ENCODE peak calls at places on chromosomes 13 and 19, in nine cellular contexts. P is heart right ventricle, V is bronchial epithelial cell, S is tibial nerve, U is cardiac fibroblast, L is pancreas, T is AG10803, K is type B pancreatic cell, A is hepatocyte. B is an unnamed sample.

GRCh38 chr13:49464621-49465325 is 20.7 kb downstream of the SETDB2 start:
- DNase-seq in P (no peak), V (no peak), S (no peak), U (peak), L (no peak), T (no peak), K (no peak), A (no peak), B (no peak)

GRCh38 chr13:94173312-94173854 is 306.1 kb downstream of the DCT start:
- DNase-seq in P (no peak), V (no peak), S (no peak), U (no peak), L (no peak), T (peak), K (no peak), A (no peak), B (no peak)

GRCh38 chr13:30872685-30873443 is 33.2 kb upstream of the MEDAG start:
- DNase-seq in P (peak), V (no peak), S (no peak), U (peak), L (no peak), T (peak), K (no peak), A (peak), B (no peak)

GRCh38 chr19:7636691-7637373 is at the start of gene STXBP2:
- DNase-seq in P (peak), V (peak), S (no peak), U (peak), L (peak), T (no peak), K (peak), A (peak), B (peak)

GRCh38 chr13:73058432-73058740 is 419 bp upstream of the KLF5 start:
- DNase-seq in P (no peak), V (no peak), S (no peak), U (no peak), L (no peak), T (no peak), K (no peak), A (no peak), B (no peak)

GRCh38 chr19:13396256-13397080 is 109.8 kb downstream of the CACNA1A start:
- DNase-seq in P (peak), V (peak), S (no peak), U (peak), L (no peak), T (peak), K (no peak), A (peak), B (peak)

GRCh38 chr19:29507081-29507860 is 18.5 kb upstream of the VSTM2B start:
- DNase-seq in P (no peak), V (no peak), S (no peak), U (no peak), L (peak), T (no peak), K (no peak), A (no peak), B (no peak)

GRCh38 chr13:37647038-37647650 is 48.6 kb upstream of the POSTN start:
- DNase-seq in P (no peak), V (no peak), S (no peak), U (peak), L (no peak), T (no peak), K (no peak), A (no peak), B (no peak)

GRCh38 chr13:94660695-94661324 is 51.5 kb downstream of the SOX21 start:
- DNase-seq in P (no peak), V (peak), S (no peak), U (peak), L (no peak), T (peak), K (no peak), A (no peak), B (no peak)

DNA sequence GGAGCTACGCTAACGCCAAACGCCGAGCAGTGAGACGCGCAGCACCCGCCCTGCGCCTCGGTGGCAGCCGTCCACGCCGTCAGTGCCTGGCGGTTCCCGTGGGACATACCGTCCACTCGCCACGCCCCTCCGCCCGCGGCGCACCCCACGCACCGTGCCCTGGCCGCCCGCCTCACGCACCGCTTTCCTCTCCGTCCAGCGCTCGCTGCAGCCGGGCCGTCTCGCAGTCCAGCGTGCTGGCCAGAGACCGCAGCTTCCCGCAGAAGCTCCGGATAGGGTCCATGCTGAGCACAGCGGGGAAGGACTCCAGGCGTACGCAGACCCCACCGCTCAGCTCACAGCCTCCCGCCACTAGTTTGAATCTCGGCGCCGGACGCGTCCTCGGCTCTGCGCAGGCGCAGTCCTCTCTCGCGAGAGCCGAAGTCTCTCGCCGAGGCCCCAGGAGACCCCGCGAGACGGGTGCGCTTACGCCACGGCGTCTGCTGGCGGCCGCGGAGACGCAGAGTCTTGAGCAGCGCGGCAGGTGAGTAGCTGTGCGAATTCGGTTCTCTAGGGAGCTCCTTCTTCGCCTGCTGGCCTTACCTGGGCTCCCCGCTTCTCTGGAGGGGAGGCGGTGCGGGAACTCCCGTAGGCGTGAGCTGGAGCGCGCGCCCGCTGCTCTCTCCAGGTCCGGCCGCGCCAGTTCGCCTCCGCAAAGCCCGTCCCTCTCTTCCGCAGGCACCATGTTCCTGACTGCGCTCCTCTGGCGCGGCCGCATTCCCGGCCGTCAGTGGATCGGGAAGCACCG is at the start of the genes MRPL57 and SKA3:
- DNase-seq in P (peak), V (peak), S (peak), U (peak), L (peak), T (peak), K (peak), A (peak), B (peak)
- TF ChIP-seq CTCF in P (no peak), V (no peak), S (peak), U (peak), L (no peak), T (peak), K (peak), A (no peak), B (no peak)

GRCh38 chr19:19212866-19213265 is 1.1 kb downstream of the NCAN start:
- DNase-seq in P (no peak), V (no peak), S (no peak), U (no peak), L (no peak), T (no peak), K (no peak), A (no peak), B (no peak)
- TF ChIP-seq CTCF in P (no peak), V (no peak), S (no peak), U (no peak), L (no peak), T (no peak), K (no peak), A (no peak), B (no peak)

GRCh38 chr13:112711528-112712265 is 21.9 kb downstream of the ATP11A start:
- DNase-seq in P (peak), V (peak), S (peak), U (peak), L (no peak), T (peak), K (no peak), A (peak), B (peak)
- TF ChIP-seq CTCF in P (no peak), V (peak), S (no peak), U (no peak), L (no peak), T (peak), K (peak), A (peak), B (no peak)

DNA sequence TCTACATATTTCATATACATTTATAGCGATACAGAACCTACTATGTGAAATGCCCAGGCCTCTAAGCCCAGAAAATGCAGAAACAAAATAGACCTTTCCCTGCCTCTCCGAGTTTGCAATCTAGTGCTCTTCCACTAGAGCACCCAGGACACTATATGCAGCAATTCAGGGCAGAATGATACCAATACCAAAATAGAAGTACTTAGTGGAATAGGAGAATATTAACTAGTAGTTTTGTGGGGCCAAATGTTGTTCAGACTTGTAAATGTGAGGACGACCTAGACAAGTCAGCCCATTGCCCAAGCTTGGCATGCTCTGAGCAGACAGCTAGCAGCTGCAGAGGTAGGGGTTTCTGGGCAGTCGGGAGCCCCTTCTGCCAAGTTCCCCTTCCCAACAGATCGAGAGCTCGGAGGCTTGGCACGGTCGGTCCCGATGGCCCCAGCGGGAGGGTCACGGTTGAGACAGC is 35.8 kb upstream of the FLT1 start:
- DNase-seq in P (no peak), V (no peak), S (no peak), U (peak), L (peak), T (peak), K (no peak), A (no peak), B (no peak)
- TF ChIP-seq CTCF in P (no peak), V (no peak), S (no peak), U (peak), L (no peak), T (peak), K (no peak), A (peak), B (no peak)